ENCODE peak calls at places on chromosomes 12 and 14, in nine cellular contexts. I, O, V, G, C, F, P, X and W are unnamed samples.

GRCh38 chr14:56244138-56244789 is 126.1 kb downstream of the PELI2 start:
- DNase-seq in I (no peak), O (peak), V (no peak), G (no peak), C (peak), F (no peak), P (no peak), X (no peak), W (no peak)

GRCh38 chr14:88023658-88024187 is 18.8 kb downstream of the GPR65 start:
- DNase-seq in I (no peak), O (no peak), V (no peak), G (no peak), C (no peak), F (no peak), P (peak), X (no peak), W (peak)

GRCh38 chr12:48580831-48581230 is 11.0 kb upstream of the LALBA start:
- DNase-seq in I (no peak), O (no peak), V (no peak), G (no peak), C (no peak), F (no peak), P (no peak), X (no peak), W (no peak)

GRCh38 chr14:31682768-31683167 is 121.6 kb downstream of the NUBPL start:
- DNase-seq in I (no peak), O (no peak), V (no peak), G (no peak), C (peak), F (no peak), P (no peak), X (no peak), W (no peak)

GRCh38 chr12:98894412-98895085 is 249.5 kb downstream of the APAF1 start:
- DNase-seq in I (peak), O (no peak), V (no peak), G (no peak), C (no peak), F (no peak), P (no peak), X (no peak), W (peak)

GRCh38 chr12:63090716-63091115 is 60.3 kb downstream of the AVPR1A start:
- DNase-seq in I (no peak), O (no peak), V (no peak), G (no peak), C (no peak), F (no peak), P (no peak), X (no peak), W (no peak)

GRCh38 chr14:38627163-38627562 is 371.3 kb upstream of the CLEC14A start:
- DNase-seq in I (no peak), O (no peak), V (no peak), G (no peak), C (no peak), F (no peak), P (no peak), X (no peak), W (no peak)

GRCh38 chr12:89117448-89118034 is 234.8 kb downstream of the DUSP6 start:
- DNase-seq in I (no peak), O (no peak), V (no peak), G (peak), C (peak), F (no peak), P (peak), X (no peak), W (no peak)

GRCh38 chr14:78638926-78639325 is 468.8 kb downstream of the NRXN3 start:
- DNase-seq in I (no peak), O (no peak), V (no peak), G (no peak), C (no peak), F (no peak), P (no peak), X (no peak), W (no peak)

GRCh38 chr12:16358896-16359295 is 11.5 kb downstream of the MGST1 start:
- DNase-seq in I (no peak), O (no peak), V (no peak), G (no peak), C (no peak), F (no peak), P (no peak), X (no peak), W (no peak)

GRCh38 chr12:53461591-53461990 is 9.7 kb downstream of the PCBP2 start:
- DNase-seq in I (no peak), O (no peak), V (no peak), G (no peak), C (no peak), F (no peak), P (no peak), X (no peak), W (no peak)

GRCh38 chr14:97218713-97219355 is 421.7 kb downstream of the VRK1 start:
- DNase-seq in I (peak), O (peak), V (no peak), G (no peak), C (no peak), F (no peak), P (no peak), X (no peak), W (peak)

GRCh38 chr14:77965919-77966435 is 166.1 kb downstream of the ADCK1 start:
- DNase-seq in I (peak), O (peak), V (peak), G (no peak), C (peak), F (no peak), P (peak), X (peak), W (peak)

GRCh38 chr14:45377201-45377600 is 124.2 kb upstream of the MIS18BP1 start:
- DNase-seq in I (no peak), O (no peak), V (no peak), G (no peak), C (no peak), F (no peak), P (no peak), X (no peak), W (no peak)

GRCh38 chr14:69170848-69171247 is 17.9 kb upstream of the DCAF5 start:
- DNase-seq in I (no peak), O (no peak), V (no peak), G (no peak), C (no peak), F (no peak), P (no peak), X (no peak), W (no peak)

GRCh38 chr12:52691076-52691764 is 11.0 kb upstream of the KRT1 start:
- DNase-seq in I (peak), O (no peak), V (no peak), G (no peak), C (no peak), F (no peak), P (no peak), X (peak), W (peak)

GRCh38 chr12:76417116-76417515 is 68.9 kb upstream of the BBS10 start:
- DNase-seq in I (no peak), O (no peak), V (no peak), G (no peak), C (no peak), F (no peak), P (no peak), X (no peak), W (no peak)
- TF ChIP-seq REST in I (no peak), O (no peak), V (no peak), G (no peak), C (no peak), F (no peak), P (no peak), X (no peak), W (no peak)

DNA sequence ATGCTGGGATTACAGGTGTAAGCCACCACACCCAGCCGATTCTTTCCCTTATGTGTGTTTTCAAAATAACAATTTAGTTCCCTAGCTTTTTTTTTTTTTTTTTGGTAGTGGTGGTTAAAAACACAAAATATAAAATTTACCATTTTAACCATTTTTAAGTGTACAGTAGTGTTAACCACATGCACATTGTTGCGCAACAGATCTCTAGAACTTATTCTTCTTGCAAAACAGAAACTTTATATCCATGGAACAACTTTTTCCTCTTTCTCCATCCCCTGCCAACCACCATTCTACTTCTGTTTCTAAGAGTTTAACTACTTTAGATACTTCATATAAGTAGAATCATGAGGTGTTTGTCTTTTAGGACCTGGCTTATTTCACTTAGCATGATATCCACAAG is 1.1 kb upstream of the NDUFA12 start:
- DNase-seq in I (no peak), O (no peak), V (no peak), G (no peak), C (peak), F (no peak), P (no peak), X (no peak), W (no peak)
- TF ChIP-seq REST in I (no peak), O (no peak), V (no peak), G (no peak), C (no peak), F (no peak), P (no peak), X (no peak), W (no peak)

DNA sequence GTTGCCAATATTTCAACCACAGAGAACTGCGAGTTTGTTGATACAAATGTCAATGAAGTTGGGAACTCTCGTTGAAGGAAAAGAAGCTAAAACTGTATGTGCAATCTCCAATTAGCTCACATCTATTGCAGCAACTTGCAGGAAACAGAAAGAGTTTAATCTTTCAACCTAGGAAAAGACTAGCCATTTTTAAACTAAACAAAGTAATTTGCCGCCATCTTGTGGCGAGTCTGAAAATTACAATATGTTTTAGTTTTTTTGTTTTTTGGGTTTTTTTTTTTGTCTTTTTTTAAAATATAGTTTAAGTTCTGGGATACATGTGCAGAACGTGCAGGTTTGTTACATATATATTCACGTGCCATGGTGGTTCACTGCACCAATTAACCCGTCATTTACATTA is 131.2 kb upstream of the FOXG1 start:
- DNase-seq in I (no peak), O (peak), V (no peak), G (peak), C (no peak), F (no peak), P (peak), X (peak), W (peak)
- TF ChIP-seq REST in I (no peak), O (no peak), V (no peak), G (no peak), C (no peak), F (no peak), P (no peak), X (no peak), W (no peak)

GRCh38 chr12:69120331-69120730 is 119.0 kb upstream of the CPSF6 start:
- DNase-seq in I (no peak), O (no peak), V (no peak), G (no peak), C (no peak), F (no peak), P (no peak), X (no peak), W (no peak)

GRCh38 chr12:69123909-69124638 is 115.3 kb upstream of the CPSF6 start:
- DNase-seq in I (no peak), O (peak), V (no peak), G (no peak), C (no peak), F (no peak), P (no peak), X (no peak), W (no peak)

GRCh38 chr12:69117566-69118266 is 121.7 kb upstream of the CPSF6 start:
- DNase-seq in I (no peak), O (no peak), V (no peak), G (no peak), C (no peak), F (no peak), P (no peak), X (no peak), W (no peak)

GRCh38 chr12:69119770-69120169 is 119.6 kb upstream of the CPSF6 start:
- DNase-seq in I (no peak), O (no peak), V (no peak), G (no peak), C (no peak), F (no peak), P (no peak), X (no peak), W (no peak)

DNA sequence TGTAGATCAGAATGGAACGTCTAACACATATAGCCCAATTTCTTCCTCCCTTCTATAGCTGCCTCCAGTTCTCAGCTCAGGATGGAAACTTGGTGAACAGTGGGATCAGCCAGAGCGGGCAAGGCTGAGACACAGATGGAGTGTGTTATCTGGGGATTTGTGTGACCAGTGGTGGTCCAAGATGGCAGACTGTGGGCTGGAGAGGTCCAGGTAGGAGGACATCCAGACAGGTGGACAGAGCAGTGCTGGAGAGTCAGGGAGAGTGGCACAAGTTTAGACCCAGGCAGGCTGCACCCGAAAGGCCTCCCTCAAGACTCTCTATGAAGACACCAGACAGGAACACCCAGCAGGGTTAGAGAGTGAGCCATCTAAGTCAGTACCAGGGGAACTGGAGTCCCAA is 116.1 kb upstream of the CPSF6 start:
- DNase-seq in I (no peak), O (no peak), V (no peak), G (no peak), C (no peak), F (no peak), P (no peak), X (no peak), W (no peak)
- TF ChIP-seq REST in I (no peak), O (no peak), V (no peak), G (no peak), C (no peak), F (no peak), P (no peak), X (no peak), W (no peak)

GRCh38 chr12:2636741-2637140 is 158.0 kb upstream of the FKBP4 start:
- DNase-seq in I (no peak), O (no peak), V (no peak), G (no peak), C (no peak), F (no peak), P (no peak), X (no peak), W (no peak)
- TF ChIP-seq REST in I (no peak), O (no peak), V (no peak), G (no peak), C (no peak), F (no peak), P (no peak), X (no peak), W (no peak)

GRCh38 chr12:57128519-57129247 is 400 bp downstream of the LRP1 start:
- DNase-seq in I (peak), O (no peak), V (no peak), G (no peak), C (no peak), F (no peak), P (no peak), X (no peak), W (peak)
- TF ChIP-seq REST in I (no peak), O (no peak), V (no peak), G (no peak), C (no peak), F (no peak), P (no peak), X (no peak), W (no peak)

DNA sequence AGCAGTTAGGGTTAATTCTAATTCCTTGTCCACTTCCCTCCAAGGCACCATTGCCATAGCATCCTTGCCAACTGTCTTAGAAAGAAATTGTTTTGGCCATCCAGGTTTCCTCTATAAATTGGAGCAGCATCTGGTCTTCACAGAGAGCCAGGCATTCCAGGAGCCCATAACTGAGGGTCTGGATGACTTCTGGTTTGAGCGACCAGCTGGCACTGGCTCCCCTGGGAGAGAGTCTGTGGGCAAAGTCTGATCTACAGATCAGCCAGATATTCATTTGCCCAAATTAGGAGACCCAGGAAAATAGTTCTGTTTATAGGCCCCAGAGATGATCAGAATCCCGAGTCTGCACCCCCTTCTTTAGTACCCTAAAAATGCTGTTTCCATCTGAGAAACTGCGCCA is 16.0 kb downstream of the VSX2 start:
- DNase-seq in I (no peak), O (no peak), V (no peak), G (no peak), C (no peak), F (no peak), P (no peak), X (no peak), W (no peak)
- TF ChIP-seq REST in I (no peak), O (no peak), V (no peak), G (no peak), C (no peak), F (no peak), P (no peak), X (no peak), W (no peak)

DNA sequence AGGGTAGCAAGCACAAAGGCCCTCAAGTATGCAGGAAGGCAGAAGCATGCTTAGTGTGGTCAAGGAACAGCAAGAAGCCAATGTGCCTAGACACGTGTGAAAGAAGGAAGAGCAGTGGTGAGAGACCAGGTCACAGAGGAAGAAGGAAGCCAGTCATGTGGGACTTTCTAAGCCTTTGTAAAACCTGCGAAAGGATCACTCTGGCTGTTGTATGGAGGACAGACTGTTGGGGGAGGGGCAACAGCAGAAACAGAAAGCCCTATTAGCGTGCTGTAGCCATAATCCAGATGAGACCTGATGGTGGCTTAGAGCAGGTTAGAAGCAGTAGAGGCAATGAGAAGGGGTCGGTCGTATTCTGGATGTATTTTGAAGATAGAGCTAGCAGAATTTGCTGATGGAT is 5.6 kb upstream of the MLF2 start:
- DNase-seq in I (no peak), O (no peak), V (no peak), G (no peak), C (no peak), F (no peak), P (no peak), X (no peak), W (peak)
- TF ChIP-seq REST in I (no peak), O (no peak), V (no peak), G (no peak), C (no peak), F (no peak), P (no peak), X (no peak), W (no peak)